ENCODE peak calls at places on chromosomes 6 and 20, in nine cellular contexts. One of them, this sample, is unnamed.

GRCh38 chr6:152356016-152356415 is 281.1 kb downstream of the SYNE1 start:
- DNase-seq in hepatocyte: no peak
- DNase-seq in spleen: no peak
- DNase-seq in psoas muscle: no peak
- DNase-seq in suprapubic skin: no peak
- DNase-seq in MCF 10A: no peak
- DNase-seq in body of pancreas: no peak
- DNase-seq in mammary epithelial cell: no peak
- DNase-seq in Calu3: no peak
- DNase-seq in this sample: no peak

GRCh38 chr20:32440069-32440757 is 82.1 kb downstream of the ASXL1 start:
- DNase-seq in hepatocyte: peak
- DNase-seq in spleen: no peak
- DNase-seq in psoas muscle: no peak
- DNase-seq in suprapubic skin: no peak
- DNase-seq in MCF 10A: no peak
- DNase-seq in body of pancreas: no peak
- DNase-seq in mammary epithelial cell: no peak
- DNase-seq in Calu3: no peak
- DNase-seq in this sample: no peak

GRCh38 chr6:35613762-35614161 is 75.0 kb downstream of the FKBP5 start:
- DNase-seq in hepatocyte: no peak
- DNase-seq in spleen: no peak
- DNase-seq in psoas muscle: no peak
- DNase-seq in suprapubic skin: no peak
- DNase-seq in MCF 10A: no peak
- DNase-seq in body of pancreas: no peak
- DNase-seq in mammary epithelial cell: no peak
- DNase-seq in Calu3: no peak
- DNase-seq in this sample: no peak

GRCh38 chr6:159035891-159036290 is 8.9 kb downstream of the TAGAP start:
- DNase-seq in hepatocyte: no peak
- DNase-seq in spleen: no peak
- DNase-seq in psoas muscle: no peak
- DNase-seq in suprapubic skin: no peak
- DNase-seq in MCF 10A: no peak
- DNase-seq in body of pancreas: no peak
- DNase-seq in mammary epithelial cell: no peak
- DNase-seq in Calu3: no peak
- DNase-seq in this sample: no peak

GRCh38 chr6:116945809-116946208 is 68.8 kb downstream of the RFX6 start:
- DNase-seq in hepatocyte: peak
- DNase-seq in spleen: no peak
- DNase-seq in psoas muscle: no peak
- DNase-seq in suprapubic skin: no peak
- DNase-seq in MCF 10A: peak
- DNase-seq in body of pancreas: no peak
- DNase-seq in mammary epithelial cell: peak
- DNase-seq in Calu3: no peak
- DNase-seq in this sample: no peak

GRCh38 chr20:33119725-33120720 is 40.6 kb downstream of the BPIFB4 start:
- DNase-seq in hepatocyte: no peak
- DNase-seq in spleen: no peak
- DNase-seq in psoas muscle: no peak
- DNase-seq in suprapubic skin: no peak
- DNase-seq in MCF 10A: no peak
- DNase-seq in body of pancreas: no peak
- DNase-seq in mammary epithelial cell: peak
- DNase-seq in Calu3: no peak
- DNase-seq in this sample: no peak

GRCh38 chr6:141550471-141550870 is 582.3 kb upstream of the GJE1 start:
- DNase-seq in hepatocyte: no peak
- DNase-seq in spleen: no peak
- DNase-seq in psoas muscle: no peak
- DNase-seq in suprapubic skin: no peak
- DNase-seq in MCF 10A: no peak
- DNase-seq in body of pancreas: no peak
- DNase-seq in mammary epithelial cell: no peak
- DNase-seq in Calu3: no peak
- DNase-seq in this sample: no peak

GRCh38 chr20:57964011-57964862 is 254.4 kb upstream of the PMEPA1 start:
- DNase-seq in hepatocyte: no peak
- DNase-seq in spleen: no peak
- DNase-seq in psoas muscle: peak
- DNase-seq in suprapubic skin: no peak
- DNase-seq in MCF 10A: no peak
- DNase-seq in body of pancreas: no peak
- DNase-seq in mammary epithelial cell: peak
- DNase-seq in Calu3: no peak
- DNase-seq in this sample: no peak

GRCh38 chr6:34424200-34425131 is 1.4 kb downstream of the RPS10 start:
- DNase-seq in hepatocyte: no peak
- DNase-seq in spleen: no peak
- DNase-seq in psoas muscle: no peak
- DNase-seq in suprapubic skin: no peak
- DNase-seq in MCF 10A: no peak
- DNase-seq in body of pancreas: no peak
- DNase-seq in mammary epithelial cell: no peak
- DNase-seq in Calu3: no peak
- DNase-seq in this sample: no peak

GRCh38 chr20:56987992-56988391 is 278.4 kb downstream of the BMP7 start:
- DNase-seq in hepatocyte: peak
- DNase-seq in spleen: no peak
- DNase-seq in psoas muscle: no peak
- DNase-seq in suprapubic skin: no peak
- DNase-seq in MCF 10A: no peak
- DNase-seq in body of pancreas: no peak
- DNase-seq in mammary epithelial cell: peak
- DNase-seq in Calu3: no peak
- DNase-seq in this sample: no peak

GRCh38 chr20:21505810-21506530 is 7.9 kb downstream of the NKX2-2 start:
- DNase-seq in hepatocyte: peak
- DNase-seq in spleen: peak
- DNase-seq in psoas muscle: no peak
- DNase-seq in suprapubic skin: no peak
- DNase-seq in MCF 10A: no peak
- DNase-seq in body of pancreas: peak
- DNase-seq in mammary epithelial cell: peak
- DNase-seq in Calu3: peak
- DNase-seq in this sample: no peak

GRCh38 chr20:32924781-32925180 is 66.1 kb downstream of the EFCAB8 start:
- DNase-seq in hepatocyte: no peak
- DNase-seq in spleen: no peak
- DNase-seq in psoas muscle: no peak
- DNase-seq in suprapubic skin: peak
- DNase-seq in MCF 10A: no peak
- DNase-seq in body of pancreas: no peak
- DNase-seq in mammary epithelial cell: no peak
- DNase-seq in Calu3: no peak
- DNase-seq in this sample: no peak

GRCh38 chr20:40090236-40090635 is 598.8 kb downstream of the MAFB start:
- DNase-seq in hepatocyte: no peak
- DNase-seq in spleen: no peak
- DNase-seq in psoas muscle: no peak
- DNase-seq in suprapubic skin: no peak
- DNase-seq in MCF 10A: peak
- DNase-seq in body of pancreas: no peak
- DNase-seq in mammary epithelial cell: peak
- DNase-seq in Calu3: no peak
- DNase-seq in this sample: no peak

GRCh38 chr6:49336514-49337131 is 126.4 kb downstream of the MMUT start:
- DNase-seq in hepatocyte: peak
- DNase-seq in spleen: no peak
- DNase-seq in psoas muscle: no peak
- DNase-seq in suprapubic skin: no peak
- DNase-seq in MCF 10A: no peak
- DNase-seq in body of pancreas: peak
- DNase-seq in mammary epithelial cell: peak
- DNase-seq in Calu3: no peak
- DNase-seq in this sample: no peak

DNA sequence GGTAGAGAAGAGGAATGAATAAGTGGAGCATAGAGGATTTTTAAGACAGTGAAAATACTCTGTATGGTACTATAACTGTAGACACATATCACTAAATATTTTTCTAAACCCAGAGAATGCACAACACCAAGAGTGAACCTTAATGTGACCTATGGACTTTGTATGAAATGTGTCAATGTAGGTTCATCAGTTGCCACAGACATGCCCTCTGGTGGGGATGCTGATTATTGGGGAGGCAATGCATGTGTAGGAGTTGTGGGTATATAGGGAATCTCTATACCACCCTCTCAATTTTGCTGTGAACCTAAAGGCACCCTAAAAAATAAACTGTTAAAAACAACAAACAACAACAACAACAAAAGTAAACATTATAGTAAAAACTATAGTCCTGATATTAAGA is 293.7 kb downstream of the RNF144B start:
- DNase-seq in hepatocyte: no peak
- DNase-seq in spleen: no peak
- DNase-seq in psoas muscle: no peak
- DNase-seq in suprapubic skin: no peak
- DNase-seq in MCF 10A: peak
- DNase-seq in body of pancreas: no peak
- DNase-seq in mammary epithelial cell: no peak
- DNase-seq in Calu3: no peak
- DNase-seq in this sample: no peak
- TF ChIP-seq CTCF in hepatocyte: peak
- TF ChIP-seq CTCF in spleen: no peak
- TF ChIP-seq CTCF in psoas muscle: no peak
- TF ChIP-seq CTCF in suprapubic skin: no peak
- TF ChIP-seq CTCF in MCF 10A: no peak
- TF ChIP-seq CTCF in body of pancreas: no peak
- TF ChIP-seq CTCF in mammary epithelial cell: peak
- TF ChIP-seq CTCF in Calu3: no peak
- TF ChIP-seq CTCF in this sample: no peak

DNA sequence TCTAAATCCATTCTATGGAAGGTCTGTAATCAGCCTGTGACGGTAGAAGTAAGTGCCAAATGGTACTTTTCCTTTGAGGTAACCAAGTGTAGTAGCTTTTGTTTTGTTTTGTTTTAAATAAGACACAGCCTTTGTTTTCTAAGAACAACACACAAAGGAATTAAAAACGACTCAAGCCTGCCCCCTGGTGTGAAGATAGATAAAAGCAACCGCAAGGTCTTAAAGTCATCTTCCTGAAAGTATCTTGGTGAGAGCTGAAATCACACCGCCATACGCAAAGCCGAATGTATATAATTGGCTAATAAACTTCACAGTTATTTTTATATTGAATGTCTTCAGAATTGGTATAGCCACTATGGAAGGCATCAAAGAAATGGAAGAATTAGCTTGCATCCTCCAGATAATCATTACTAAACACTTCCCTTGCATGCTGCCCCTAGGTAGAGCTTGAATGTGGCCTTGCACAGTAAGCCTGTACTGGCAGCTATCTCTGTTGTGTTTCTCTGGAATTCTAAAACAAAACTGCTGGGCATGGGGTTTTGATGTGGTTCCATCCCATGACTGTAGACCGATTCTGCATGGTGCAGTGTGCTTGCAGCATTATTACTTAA is 95.6 kb downstream of the LAMP5 start:
- DNase-seq in hepatocyte: peak
- DNase-seq in spleen: no peak
- DNase-seq in psoas muscle: no peak
- DNase-seq in suprapubic skin: no peak
- DNase-seq in MCF 10A: peak
- DNase-seq in body of pancreas: peak
- DNase-seq in mammary epithelial cell: peak
- DNase-seq in Calu3: no peak
- DNase-seq in this sample: peak
- TF ChIP-seq CTCF in hepatocyte: peak
- TF ChIP-seq CTCF in spleen: peak
- TF ChIP-seq CTCF in psoas muscle: peak
- TF ChIP-seq CTCF in suprapubic skin: peak
- TF ChIP-seq CTCF in MCF 10A: peak
- TF ChIP-seq CTCF in body of pancreas: peak
- TF ChIP-seq CTCF in mammary epithelial cell: peak
- TF ChIP-seq CTCF in Calu3: no peak
- TF ChIP-seq CTCF in this sample: peak

GRCh38 chr6:2917801-2918495 is 14.8 kb upstream of the SERPINB9 start:
- DNase-seq in hepatocyte: no peak
- DNase-seq in spleen: no peak
- DNase-seq in psoas muscle: no peak
- DNase-seq in suprapubic skin: no peak
- DNase-seq in MCF 10A: no peak
- DNase-seq in body of pancreas: no peak
- DNase-seq in mammary epithelial cell: no peak
- DNase-seq in Calu3: no peak
- DNase-seq in this sample: no peak

GRCh38 chr6:2916354-2916925 is 13.3 kb upstream of the SERPINB9 start:
- DNase-seq in hepatocyte: no peak
- DNase-seq in spleen: no peak
- DNase-seq in psoas muscle: no peak
- DNase-seq in suprapubic skin: no peak
- DNase-seq in MCF 10A: no peak
- DNase-seq in body of pancreas: no peak
- DNase-seq in mammary epithelial cell: no peak
- DNase-seq in Calu3: no peak
- DNase-seq in this sample: no peak

GRCh38 chr6:2915150-2915549 is 12.0 kb upstream of the SERPINB9 start:
- DNase-seq in hepatocyte: no peak
- DNase-seq in spleen: no peak
- DNase-seq in psoas muscle: no peak
- DNase-seq in suprapubic skin: no peak
- DNase-seq in MCF 10A: no peak
- DNase-seq in body of pancreas: no peak
- DNase-seq in mammary epithelial cell: no peak
- DNase-seq in Calu3: no peak
- DNase-seq in this sample: no peak

GRCh38 chr6:2918936-2919335 is 15.8 kb upstream of the SERPINB9 start:
- DNase-seq in hepatocyte: no peak
- DNase-seq in spleen: no peak
- DNase-seq in psoas muscle: no peak
- DNase-seq in suprapubic skin: no peak
- DNase-seq in MCF 10A: no peak
- DNase-seq in body of pancreas: no peak
- DNase-seq in mammary epithelial cell: no peak
- DNase-seq in Calu3: no peak
- DNase-seq in this sample: no peak

GRCh38 chr6:2917065-2917464 is 14.0 kb upstream of the SERPINB9 start:
- DNase-seq in hepatocyte: no peak
- DNase-seq in spleen: no peak
- DNase-seq in psoas muscle: no peak
- DNase-seq in suprapubic skin: no peak
- DNase-seq in MCF 10A: no peak
- DNase-seq in body of pancreas: no peak
- DNase-seq in mammary epithelial cell: no peak
- DNase-seq in Calu3: no peak
- DNase-seq in this sample: no peak
- TF ChIP-seq CTCF in hepatocyte: no peak
- TF ChIP-seq CTCF in spleen: no peak
- TF ChIP-seq CTCF in psoas muscle: no peak
- TF ChIP-seq CTCF in suprapubic skin: no peak
- TF ChIP-seq CTCF in MCF 10A: no peak
- TF ChIP-seq CTCF in body of pancreas: no peak
- TF ChIP-seq CTCF in mammary epithelial cell: no peak
- TF ChIP-seq CTCF in Calu3: no peak
- TF ChIP-seq CTCF in this sample: no peak

DNA sequence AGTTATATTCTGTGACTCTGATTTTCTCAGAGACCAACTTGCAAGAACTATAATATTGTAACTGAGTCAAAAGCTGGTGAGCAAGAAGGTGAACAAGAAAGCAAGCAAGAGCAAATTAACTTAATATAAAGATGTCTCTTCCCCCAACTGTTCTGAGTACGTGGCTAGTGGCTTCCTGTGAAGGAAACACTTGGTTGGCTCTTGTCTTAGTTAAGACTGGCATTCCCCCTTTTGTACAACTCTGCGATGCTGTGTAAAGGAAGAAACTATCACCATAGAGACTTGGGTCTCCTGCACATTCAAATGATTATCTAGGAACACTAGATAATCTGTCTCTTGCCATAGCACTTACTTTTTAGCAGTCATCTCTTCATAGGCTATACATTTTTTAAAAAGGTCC is 47.3 kb upstream of the TNFAIP3 start:
- DNase-seq in hepatocyte: no peak
- DNase-seq in spleen: no peak
- DNase-seq in psoas muscle: no peak
- DNase-seq in suprapubic skin: no peak
- DNase-seq in MCF 10A: no peak
- DNase-seq in body of pancreas: no peak
- DNase-seq in mammary epithelial cell: no peak
- DNase-seq in Calu3: no peak
- DNase-seq in this sample: no peak
- TF ChIP-seq CTCF in hepatocyte: no peak
- TF ChIP-seq CTCF in spleen: no peak
- TF ChIP-seq CTCF in psoas muscle: no peak
- TF ChIP-seq CTCF in suprapubic skin: no peak
- TF ChIP-seq CTCF in MCF 10A: no peak
- TF ChIP-seq CTCF in body of pancreas: no peak
- TF ChIP-seq CTCF in mammary epithelial cell: no peak
- TF ChIP-seq CTCF in Calu3: no peak
- TF ChIP-seq CTCF in this sample: no peak

This sample was measured in omental fat pad.